ENCODE peak calls at places on chromosomes 5 and 9, in four cellular contexts. L, S, A and I are unnamed samples.

GRCh38 chr5:55989860-55990259 is 4.9 kb downstream of the IL6ST start:
- DNase-seq in S (no peak), A (no peak), L (no peak), I (no peak)

GRCh38 chr5:111563041-111563822 is 50.9 kb upstream of the STARD4 start:
- DNase-seq in A (no peak), S (no peak), L (no peak), I (no peak)

GRCh38 chr9:13568851-13569618 is 289.5 kb upstream of the MPDZ start:
- DNase-seq in A (no peak), S (no peak), L (peak), I (no peak)

GRCh38 chr9:20209421-20210340 is 412.6 kb downstream of the MLLT3 start:
- DNase-seq in A (no peak), L (no peak), S (no peak), I (no peak)

GRCh38 chr9:121494192-121494591 is 5.5 kb downstream of the GGTA1 start:
- DNase-seq in S (no peak), L (no peak), A (no peak), I (peak)

GRCh38 chr5:172559004-172559932 is 81.8 kb upstream of the NEURL1B start:
- DNase-seq in L (no peak), A (no peak), S (no peak), I (peak)

GRCh38 chr5:88979244-88979643 is 96.3 kb upstream of the MEF2C start:
- DNase-seq in L (no peak), A (no peak), S (no peak), I (no peak)

GRCh38 chr9:12516031-12516430 is 177.2 kb upstream of the TYRP1 start:
- DNase-seq in L (no peak), A (no peak), S (no peak), I (no peak)

GRCh38 chr5:35938518-35939227 is at the start of gene CAPSL:
- DNase-seq in L (peak), A (peak), S (no peak), I (no peak)

GRCh38 chr5:175694371-175695160 is 36.7 kb downstream of the HRH2 start:
- DNase-seq in L (no peak), S (no peak), A (no peak), I (peak)

GRCh38 chr5:23026252-23027170 is 173.4 kb upstream of the CDH12 start:
- DNase-seq in L (no peak), A (no peak), S (no peak), I (no peak)

GRCh38 chr5:93184041-93184440 is 397.0 kb downstream of the NR2F1-AS1 start:
- DNase-seq in S (no peak), A (no peak), L (no peak), I (no peak)

GRCh38 chr9:88007291-88007650 is 32.9 kb upstream of the CDK20 start:
- DNase-seq in A (peak), S (no peak), L (no peak), I (no peak)

GRCh38 chr9:113516840-113517577 is 53.5 kb downstream of the RGS3 start:
- DNase-seq in L (no peak), A (peak), S (no peak), I (no peak)

GRCh38 chr5:102511666-102512065 is 12.9 kb upstream of the SLCO6A1 start:
- DNase-seq in A (no peak), S (no peak), L (no peak), I (no peak)

GRCh38 chr5:88686077-88686541 is 196.9 kb downstream of the MEF2C start:
- DNase-seq in S (no peak), A (no peak), L (no peak), I (no peak)

GRCh38 chr9:86096382-86096781 is 3.0 kb downstream of the GOLM1 start:
- DNase-seq in A (no peak), S (no peak), L (no peak), I (no peak)

GRCh38 chr5:75471193-75471592 is 40.2 kb downstream of the CERT1 start:
- DNase-seq in L (no peak), S (no peak), A (no peak), I (no peak)

GRCh38 chr5:32668552-32668951 is 42.6 kb upstream of the NPR3 start:
- DNase-seq in L (no peak), S (no peak), A (no peak), I (peak)

GRCh38 chr5:13591621-13592020 is 352.9 kb downstream of the DNAH5 start:
- DNase-seq in A (no peak), S (no peak), L (no peak), I (no peak)

GRCh38 chr9:126147186-126147585 is 179.4 kb upstream of the MVB12B start:
- DNase-seq in A (no peak), L (no peak), S (peak), I (peak)

GRCh38 chr5:171633776-171634470 is 151.7 kb upstream of the SMIM23 start:
- DNase-seq in A (peak), S (no peak), L (no peak), I (no peak)

GRCh38 chr9:104247899-104248460 is 153.9 kb downstream of the SMC2 start:
- DNase-seq in A (no peak), L (no peak), S (no peak), I (no peak)

GRCh38 chr9:127170652-127171051 is 48.2 kb upstream of the ANGPTL2 start:
- DNase-seq in L (no peak), S (no peak), A (peak), I (peak)

GRCh38 chr5:125412561-125413535 is 666.4 kb upstream of the ZNF608 start:
- DNase-seq in A (peak), S (peak), L (peak), I (peak)

GRCh38 chr5:179534431-179534830 is 15.9 kb upstream of the RUFY1 start:
- DNase-seq in L (no peak), A (no peak), S (no peak), I (no peak)

GRCh38 chr9:108209132-108209700 is 646.6 kb downstream of the ACTL7B start:
- DNase-seq in L (no peak), A (no peak), S (no peak), I (no peak)

GRCh38 chr9:127536499-127536898 is 75.6 kb upstream of the STXBP1 start:
- DNase-seq in A (no peak), L (no peak), S (no peak), I (no peak)

GRCh38 chr5:167489202-167489601 is 802.2 kb upstream of the WWC1 start:
- DNase-seq in A (peak), L (no peak), S (no peak), I (no peak)

GRCh38 chr9:109311731-109312130 is 9.1 kb downstream of the EPB41L4B start:
- DNase-seq in L (no peak), S (no peak), A (peak), I (no peak)

GRCh38 chr5:139232161-139232724 is 34.1 kb upstream of the SIL1 start:
- DNase-seq in S (no peak), L (no peak), A (no peak), I (no peak)

GRCh38 chr5:127960126-127960744 is 123.3 kb upstream of the SLC12A2 start:
- DNase-seq in S (no peak), A (no peak), L (no peak), I (no peak)

GRCh38 chr5:108749130-108749861 is 1.6 kb downstream of the FER start:
- DNase-seq in A (peak), S (no peak), L (peak), I (peak)

GRCh38 chr9:8456327-8456726 is 656.7 kb upstream of the DMAC1 start:
- DNase-seq in S (no peak), L (no peak), A (no peak), I (no peak)

GRCh38 chr5:3657364-3658003 is 61.9 kb downstream of the IRX1 start:
- DNase-seq in S (peak), L (no peak), A (no peak), I (peak)

GRCh38 chr9:128431207-128431606 is 10.6 kb downstream of the CERCAM start:
- DNase-seq in L (no peak), S (no peak), A (no peak), I (no peak)

GRCh38 chr5:180790020-180790419 is 12.6 kb downstream of the MGAT1 start:
- DNase-seq in S (no peak), L (no peak), A (no peak), I (peak)
- TF ChIP-seq CTCF in S (no peak), L (peak), A (peak), I (peak)

DNA sequence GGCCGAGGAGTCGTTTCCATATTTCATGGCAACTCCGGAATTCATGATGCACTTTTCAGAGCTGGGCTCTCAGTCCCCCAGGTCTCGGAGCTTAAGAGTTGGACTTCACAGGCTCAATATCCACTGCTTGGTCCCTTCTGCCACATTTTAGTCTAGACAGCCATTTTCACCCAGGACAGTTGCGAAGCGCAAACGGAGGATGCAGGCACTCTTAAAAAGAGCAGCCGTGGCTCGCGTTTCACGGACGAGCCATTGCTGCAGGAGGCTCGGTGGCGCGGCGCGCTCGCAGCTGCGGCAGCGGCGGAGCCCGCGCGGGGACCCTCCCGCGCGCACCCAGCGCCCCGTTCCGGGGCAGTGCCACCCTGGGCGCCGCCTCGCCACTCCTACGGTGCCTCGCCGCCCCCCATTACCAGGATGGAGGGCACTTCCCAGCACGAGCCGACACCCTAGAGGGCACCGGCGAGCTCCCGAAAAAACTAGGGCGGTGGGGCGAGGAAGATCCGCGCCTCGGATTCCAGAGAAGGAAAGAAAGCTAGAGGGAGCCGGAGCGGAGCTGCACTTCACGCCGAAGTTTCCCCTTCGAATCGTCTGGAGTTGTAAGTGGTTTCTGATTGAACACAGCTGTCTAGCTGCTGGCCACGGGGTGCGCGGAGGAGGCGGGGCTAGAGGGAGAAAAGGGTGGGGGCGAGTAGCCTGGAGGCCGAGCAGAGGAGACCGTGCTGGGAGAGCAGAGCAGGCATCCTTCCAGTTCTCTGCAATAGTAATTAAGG is 140.3 kb downstream of the TSSK1B start:
- DNase-seq in S (peak), L (peak), A (peak), I (peak)
- TF ChIP-seq CTCF in S (peak), L (no peak), A (no peak), I (peak)

DNA sequence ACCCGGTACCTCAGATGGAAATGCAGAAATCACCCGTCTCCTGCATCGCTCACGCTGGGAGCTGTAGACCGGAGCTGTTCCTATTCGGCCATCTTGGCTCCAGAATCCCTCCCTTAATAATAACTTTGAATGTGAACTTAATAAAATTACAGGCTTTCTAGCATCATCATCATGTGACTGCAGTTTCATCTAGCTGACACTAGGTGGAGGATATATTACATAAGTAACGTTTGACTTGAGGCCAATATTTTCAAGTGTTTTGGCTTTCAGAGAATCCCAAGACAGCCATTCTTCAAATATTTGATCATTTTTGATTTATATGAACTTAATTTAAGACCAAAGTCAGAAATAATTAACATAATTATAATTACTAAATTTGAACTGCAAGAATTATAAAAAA is 474.9 kb upstream of the CDH10 start:
- DNase-seq in S (no peak), L (no peak), A (peak), I (no peak)
- TF ChIP-seq CTCF in S (peak), L (peak), A (no peak), I (peak)

GRCh38 chr5:44914221-44914620 is 105.5 kb downstream of the MRPS30 start:
- DNase-seq in A (no peak), S (no peak), L (no peak), I (no peak)

GRCh38 chr5:44919560-44919959 is 110.8 kb downstream of the MRPS30 start:
- DNase-seq in S (no peak), L (no peak), A (no peak), I (no peak)
- TF ChIP-seq CTCF in S (no peak), L (no peak), A (no peak), I (no peak)

GRCh38 chr5:168874713-168875380 is 295.7 kb upstream of the PANK3 start:
- DNase-seq in L (peak), A (no peak), S (no peak), I (no peak)
- TF ChIP-seq CTCF in L (peak), A (no peak), S (no peak), I (peak)

GRCh38 chr5:144142030-144142825 is 28.2 kb downstream of the YIPF5 start:
- DNase-seq in L (no peak), A (peak), S (no peak), I (no peak)
- TF ChIP-seq CTCF in L (peak), A (peak), S (peak), I (peak)

GRCh38 chr9:106954562-106954961 is 91.6 kb downstream of the ZNF462 start:
- DNase-seq in S (no peak), A (no peak), L (no peak), I (no peak)

GRCh38 chr9:106960238-106960637 is 97.3 kb downstream of the ZNF462 start:
- DNase-seq in S (no peak), A (no peak), L (no peak), I (no peak)

GRCh38 chr9:106954974-106955850 is 92.2 kb downstream of the ZNF462 start:
- DNase-seq in A (no peak), L (no peak), S (no peak), I (no peak)

GRCh38 chr9:106958955-106959657 is 96.1 kb downstream of the ZNF462 start:
- DNase-seq in L (no peak), S (no peak), A (no peak), I (no peak)

GRCh38 chr9:106956971-106957370 is 94.0 kb downstream of the ZNF462 start:
- DNase-seq in S (no peak), L (no peak), A (no peak), I (no peak)
- TF ChIP-seq CTCF in S (no peak), L (no peak), A (no peak), I (no peak)

GRCh38 chr9:31677415-31677814 is 707.0 kb upstream of the ACO1 start:
- DNase-seq in A (no peak), S (no peak), L (no peak), I (no peak)
- TF ChIP-seq CTCF in A (no peak), S (no peak), L (no peak), I (no peak)

GRCh38 chr5:66223637-66224036 is 79.5 kb downstream of the SREK1 start:
- DNase-seq in L (no peak), S (no peak), A (peak), I (no peak)
- TF ChIP-seq CTCF in L (peak), S (peak), A (peak), I (peak)